ENCODE peak calls at places on chromosomes 13 and 19, in five cellular contexts. K is H1, X is K562, D is GM12878, J is HepG2. Y is an unnamed sample.

GRCh38 chr13:109148243-109148642 is 518.8 kb downstream of the MYO16 start:
- DNase-seq in K (no peak), X (no peak), D (no peak), J (no peak), Y (no peak)

GRCh38 chr13:23618341-23618740 is 48.1 kb downstream of the TNFRSF19 start:
- DNase-seq in K (no peak), X (no peak), D (no peak), J (no peak), Y (no peak)

GRCh38 chr19:36577271-36577996 is 4.3 kb upstream of the ZNF529 start:
- DNase-seq in K (no peak), X (no peak), D (no peak), J (no peak), Y (no peak)

GRCh38 chr19:56086671-56087430 is 34.2 kb downstream of the ZNF787 start:
- DNase-seq in K (no peak), X (no peak), D (no peak), J (no peak), Y (no peak)

GRCh38 chr19:10086032-10086903 is at the start of gene SHFL:
- DNase-seq in K (no peak), X (peak; percentile 94), D (no peak), J (peak; percentile 40), Y (peak; percentile 95)

GRCh38 chr13:68715651-68716050 is 1392.0 kb upstream of the ATXN8OS start:
- DNase-seq in K (no peak), X (no peak), D (no peak), J (no peak), Y (peak; percentile 2)

GRCh38 chr19:55340144-55340783 is 588 bp downstream of the KMT5C start:
- DNase-seq in K (no peak), X (peak; percentile 38), D (no peak), J (no peak), Y (peak; percentile 63)

GRCh38 chr13:24619302-24619701 is 60.9 kb upstream of the ATP12A start:
- DNase-seq in K (no peak), X (no peak), D (no peak), J (no peak), Y (no peak)

GRCh38 chr19:31913103-31913710 is 432.2 kb upstream of the ZNF507 start:
- DNase-seq in K (no peak), X (no peak), D (no peak), J (no peak), Y (no peak)

GRCh38 chr13:44270153-44270552 is 103.5 kb upstream of the SERP2 start:
- DNase-seq in K (no peak), X (no peak), D (no peak), J (no peak), Y (no peak)

GRCh38 chr13:45621950-45622349 is 6.4 kb upstream of the ERICH6B start:
- DNase-seq in K (peak; percentile 19), X (no peak), D (no peak), J (no peak), Y (no peak)

GRCh38 chr19:50667759-50668231 is 18.6 kb downstream of the C19orf81 start:
- DNase-seq in K (no peak), X (no peak), D (no peak), J (no peak), Y (no peak)

GRCh38 chr13:35469781-35470380 is 6.6 kb downstream of the MAB21L1 start:
- DNase-seq in K (no peak), X (no peak), D (no peak), J (no peak), Y (no peak)

GRCh38 chr19:18259848-18260247 is 14.4 kb downstream of the IQCN start:
- DNase-seq in K (no peak), X (no peak), D (no peak), J (no peak), Y (no peak)

DNA sequence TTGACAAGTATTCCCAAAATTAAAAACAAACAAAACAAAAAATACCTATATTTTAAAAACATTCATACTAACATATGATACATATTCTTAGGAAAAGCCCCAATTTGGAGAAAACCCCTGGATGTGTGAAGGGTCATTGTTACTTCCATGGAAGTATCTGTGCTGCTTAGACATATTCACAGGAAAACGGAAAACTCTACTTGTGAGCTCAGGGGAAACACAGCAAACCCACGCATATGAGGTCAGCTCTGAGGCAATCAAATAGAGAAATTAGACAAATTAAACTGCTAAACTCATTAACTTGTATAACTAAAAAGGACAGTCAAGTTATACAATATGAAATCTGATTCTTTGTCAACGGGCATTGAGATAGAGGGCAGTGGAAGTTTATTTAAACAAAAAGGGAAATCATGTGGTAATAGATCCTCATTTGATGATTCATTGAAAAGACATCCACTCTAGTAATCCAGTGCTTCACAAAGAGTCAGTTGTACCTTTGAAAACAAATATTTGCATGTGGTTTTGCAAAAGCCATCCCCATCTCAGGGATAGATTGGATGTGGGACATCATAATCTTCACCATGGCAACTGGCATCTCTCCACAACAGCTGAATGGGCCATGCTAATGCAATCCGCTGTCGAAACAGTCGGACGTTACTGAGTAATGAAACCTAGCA is 423.4 kb downstream of the ITGBL1 start:
- DNase-seq in K (no peak), X (no peak), D (no peak), J (peak; percentile 93), Y (no peak)
- TF ChIP-seq RAD21 in K (no peak), X (no peak), D (no peak), J (no peak), Y (no peak)

DNA sequence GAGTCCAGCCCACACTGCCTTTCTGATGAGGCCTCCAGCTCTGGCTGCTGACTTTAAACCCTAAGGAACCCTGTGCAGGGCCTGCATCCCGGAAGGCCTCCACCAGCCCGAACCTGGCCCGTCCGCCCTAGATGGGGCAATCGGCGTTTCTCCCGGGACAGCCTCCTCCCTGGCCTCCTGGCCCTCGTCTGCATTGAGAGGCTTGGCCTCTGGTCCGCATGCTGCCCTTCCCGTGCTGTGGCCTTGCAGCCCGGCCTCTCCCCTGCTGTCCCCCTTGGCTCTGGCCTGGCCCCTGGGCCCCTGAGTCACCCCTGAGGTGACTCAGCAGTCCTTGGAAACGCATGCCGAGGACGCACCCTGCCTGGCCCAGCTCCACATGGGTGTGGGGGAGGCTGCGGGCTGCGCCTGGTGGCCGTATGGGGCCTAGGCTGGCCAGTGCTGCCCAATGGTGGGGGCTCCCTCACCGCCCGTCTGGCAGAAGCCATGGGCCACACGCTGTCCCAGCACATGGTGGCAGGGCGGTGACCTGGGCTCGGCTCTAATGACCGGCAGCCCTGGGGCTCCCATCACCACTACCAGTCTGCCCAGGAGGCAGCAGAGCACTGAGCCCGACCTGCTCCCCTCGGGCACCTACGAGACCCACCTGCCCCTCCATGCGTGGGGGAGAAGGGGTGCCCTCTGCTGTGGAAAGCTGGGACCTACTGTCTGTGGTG is 25.7 kb downstream of the SH3GL1 start:
- DNase-seq in K (no peak), X (peak; percentile 87), D (no peak), J (peak; percentile 79), Y (no peak)
- TF ChIP-seq TAF1 in K (no peak), X (peak; percentile 54), D (no peak), J (peak; percentile 41), Y (peak; percentile 30)

DNA sequence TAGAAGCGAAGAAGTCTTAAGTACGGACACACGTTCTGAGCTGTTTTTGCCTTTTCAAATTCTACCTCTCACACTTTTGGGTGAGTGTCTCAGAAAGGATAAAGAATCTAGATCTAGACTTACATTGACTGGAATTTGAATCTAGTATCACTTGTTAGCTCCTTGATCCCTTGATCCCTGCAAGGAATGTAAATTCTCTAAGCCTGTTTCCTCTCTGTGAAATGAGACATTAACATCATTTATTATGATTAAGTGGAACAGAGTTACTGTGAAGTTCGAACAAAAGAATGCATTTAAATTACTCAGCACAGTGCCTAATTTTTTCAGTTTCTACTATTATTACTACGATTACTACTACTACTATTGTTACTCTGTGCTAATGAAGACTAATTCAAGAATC is 86.6 kb upstream of the POSTN start:
- DNase-seq in K (no peak), X (no peak), D (no peak), J (no peak), Y (no peak)
- TF ChIP-seq GABPA in K (no peak), X (no peak), D (no peak), J (no peak), Y (no peak)

GRCh38 chr19:40739871-40740703 is 10.2 kb downstream of the ACTMAP start:
- DNase-seq in K (no peak), X (peak; percentile 47), D (no peak), J (no peak), Y (no peak)

GRCh38 chr19:40740747-40741146 is 9.5 kb downstream of the ACTMAP start:
- DNase-seq in K (no peak), X (no peak), D (no peak), J (no peak), Y (no peak)

GRCh38 chr19:40742477-40742876 is 7.8 kb downstream of the ACTMAP start:
- DNase-seq in K (no peak), X (no peak), D (no peak), J (no peak), Y (no peak)

GRCh38 chr19:40743926-40744325 is 6.4 kb downstream of the ACTMAP start:
- DNase-seq in K (no peak), X (no peak), D (no peak), J (no peak), Y (no peak)

GRCh38 chr19:40741527-40742390 is 8.5 kb downstream of the ACTMAP start:
- DNase-seq in K (no peak), X (no peak), D (no peak), J (no peak), Y (no peak)
- TF ChIP-seq RAD21 in K (no peak), X (peak; percentile 36), D (no peak), J (no peak), Y (no peak)

GRCh38 chr13:99998261-99998660 is 16.7 kb downstream of the ZIC2 start:
- DNase-seq in K (no peak), X (no peak), D (no peak), J (no peak), Y (no peak)

GRCh38 chr13:99995104-99995502 is 13.5 kb downstream of the ZIC2 start:
- DNase-seq in K (no peak), X (no peak), D (no peak), J (no peak), Y (no peak)

GRCh38 chr13:99996177-99996705 is 14.7 kb downstream of the ZIC2 start:
- DNase-seq in K (no peak), X (no peak), D (no peak), J (no peak), Y (no peak)

GRCh38 chr13:99995503-99996176 is 14.1 kb downstream of the ZIC2 start:
- DNase-seq in K (no peak), X (no peak), D (no peak), J (no peak), Y (no peak)

GRCh38 chr13:99997702-99998219 is 16.2 kb downstream of the ZIC2 start:
- DNase-seq in K (no peak), X (no peak), D (no peak), J (no peak), Y (no peak)
- TF ChIP-seq TAF1 in K (no peak), X (no peak), D (no peak), J (no peak), Y (no peak)

GRCh38 chr13:114161028-114161556 is 18.0 kb upstream of the CFAP97D2 start:
- DNase-seq in K (no peak), X (no peak), D (no peak), J (no peak), Y (no peak)
- TF ChIP-seq GABPA in K (no peak), X (no peak), D (no peak), J (no peak), Y (no peak)

GRCh38 chr19:15250635-15250993 is 18.4 kb upstream of the EPHX3 start:
- DNase-seq in K (no peak), X (no peak), D (no peak), J (no peak), Y (no peak)

GRCh38 chr19:15249912-15250634 is 17.8 kb upstream of the EPHX3 start:
- DNase-seq in K (no peak), X (no peak), D (no peak), J (no peak), Y (no peak)

GRCh38 chr19:15251749-15252397 is 19.6 kb upstream of the EPHX3 start:
- DNase-seq in K (peak; percentile 46), X (peak; percentile 68), D (no peak), J (peak; percentile 40), Y (peak; percentile 77)

GRCh38 chr19:15252398-15253018 is 20.3 kb upstream of the EPHX3 start:
- DNase-seq in K (no peak), X (no peak), D (no peak), J (no peak), Y (no peak)

GRCh38 chr19:15251010-15251748 is 18.9 kb upstream of the EPHX3 start:
- DNase-seq in K (no peak), X (no peak), D (no peak), J (no peak), Y (no peak)
- TF ChIP-seq RAD21 in K (no peak), X (no peak), D (no peak), J (no peak), Y (no peak)

Y was measured in SK-N-SH.